ENCODE peak calls at places on chromosomes 6 and 20, in nine cellular contexts. U is H1, J is K562, P is spleen, Y is upper lobe of left lung, C is sigmoid colon, D is stomach, L is endothelial cell of umbilical vein, E is GM23338. T is an unnamed sample.

GRCh38 chr6:42199106-42199981 is 4.6 kb upstream of the GUCA1B start:
- DNase-seq in U (no peak), J (peak; percentile 94), P (no peak), Y (no peak), C (no peak), D (no peak), L (no peak), E (no peak), T (no peak)

GRCh38 chr6:151506761-151507160 is 12.9 kb downstream of the CCDC170 start:
- DNase-seq in U (no peak), J (no peak), P (no peak), Y (no peak), C (no peak), D (no peak), L (no peak), E (no peak), T (no peak)

GRCh38 chr6:146950351-146950835 is 253.8 kb upstream of the STXBP5 start:
- DNase-seq in U (no peak), J (peak; percentile 50), P (no peak), Y (no peak), C (no peak), D (no peak), L (peak; percentile 57), E (no peak), T (no peak)

GRCh38 chr20:32626859-32627636 is 41.9 kb upstream of the NOL4L start:
- DNase-seq in U (no peak), J (no peak), P (peak; percentile 79), Y (peak; percentile 84), C (no peak), D (peak; percentile 61), L (no peak), E (no peak), T (no peak)

GRCh38 chr20:61192254-61192950 is 59.7 kb upstream of the CDH4 start:
- DNase-seq in U (no peak), J (no peak), P (no peak), Y (peak; percentile 33), C (no peak), D (no peak), L (no peak), E (no peak), T (no peak)

GRCh38 chr6:18080544-18080943 is 41.9 kb downstream of the NHLRC1 start:
- DNase-seq in U (no peak), J (no peak), P (no peak), Y (no peak), C (no peak), D (no peak), L (no peak), E (no peak), T (no peak)

GRCh38 chr20:24491043-24491756 is 21.8 kb downstream of the SYNDIG1 start:
- DNase-seq in U (no peak), J (no peak), P (peak; percentile 55), Y (no peak), C (peak; percentile 42), D (no peak), L (no peak), E (no peak), T (peak; percentile 60)

GRCh38 chr6:75283907-75284284 is 696 bp downstream of the TMEM30A start:
- DNase-seq in U (no peak), J (no peak), P (peak; percentile 53), Y (no peak), C (no peak), D (no peak), L (no peak), E (no peak), T (no peak)

GRCh38 chr20:1186367-1186991 is 1.7 kb upstream of the TMEM74B start:
- DNase-seq in U (no peak), J (no peak), P (no peak), Y (no peak), C (no peak), D (no peak), L (no peak), E (no peak), T (no peak)

DNA sequence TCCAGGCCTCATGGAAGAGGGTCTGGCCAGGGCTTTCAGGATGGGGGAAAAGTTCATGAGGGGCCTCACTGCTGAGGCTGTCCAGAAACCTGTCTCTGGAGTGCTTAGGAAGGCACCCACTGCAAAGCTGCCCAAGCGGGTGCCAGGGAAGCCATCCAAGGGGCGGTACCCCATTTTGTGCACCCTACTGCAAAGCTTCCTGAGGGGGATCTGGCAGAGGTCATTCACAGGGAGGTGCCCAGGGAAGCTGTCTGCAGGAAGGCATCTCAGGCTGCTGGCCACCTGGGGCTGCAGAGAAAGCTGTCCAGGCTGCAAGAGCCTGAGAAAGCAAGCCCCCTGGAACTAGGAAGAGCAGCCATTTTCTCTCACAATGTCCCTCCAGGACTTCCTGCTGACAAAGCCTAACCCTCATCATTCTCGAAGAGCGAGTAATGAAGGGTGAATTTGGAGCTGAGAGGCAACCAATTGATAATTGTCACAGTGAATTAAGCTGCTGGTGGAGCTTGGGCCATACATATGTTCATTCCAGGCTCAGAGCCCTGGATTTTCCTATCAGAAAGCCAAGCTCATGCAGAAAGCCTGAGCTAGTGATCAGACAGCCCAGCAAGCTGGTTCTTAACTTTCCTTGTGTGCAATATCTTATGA is 62.1 kb upstream of the SLC22A16 start:
- DNase-seq in U (peak; percentile 39), J (no peak), P (no peak), Y (no peak), C (no peak), D (no peak), L (no peak), E (no peak), T (no peak)
- H3K4me1 ChIP-seq in U (no peaks in the 10 kb centered on the region), J (peaks cover 3% of the 10 kb centered on the region), P (peaks cover 3% of the 10 kb centered on the region), Y (peaks cover 10% of the 10 kb centered on the region), C (no peaks in the 10 kb centered on the region), D (no peaks in the 10 kb centered on the region), L (peaks cover 10% of the 10 kb centered on the region), E (no peaks in the 10 kb centered on the region), T (peaks cover 36% of the 10 kb centered on the region)

DNA sequence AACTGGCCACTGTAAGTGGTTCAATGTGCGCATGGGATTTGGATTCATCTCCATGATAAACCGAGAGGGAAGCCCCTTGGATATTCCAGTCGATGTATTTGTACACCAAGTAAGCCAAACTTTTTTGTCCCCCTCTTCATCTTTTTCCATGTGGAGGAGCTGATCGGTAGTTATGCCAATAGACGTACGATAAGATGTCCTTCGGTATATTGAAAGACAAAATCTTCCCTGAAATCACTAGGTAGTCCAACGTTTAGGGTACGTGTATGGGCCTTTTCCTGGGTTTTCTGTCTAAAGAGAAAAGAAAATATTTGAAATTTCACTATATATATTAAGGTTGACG is 1.2 kb downstream of the LIN28B start:
- DNase-seq in U (no peak), J (no peak), P (no peak), Y (no peak), C (no peak), D (no peak), L (no peak), E (no peak), T (no peak)
- H3K4me3 ChIP-seq in U (peak overlapping the region; percentile 92), J (peak overlapping the region; percentile 56), P (no peak overlapping the region), Y (no peak overlapping the region), C (no peak overlapping the region), D (no peak overlapping the region), L (no peak overlapping the region), E (peak overlapping the region; percentile 57), T (no peak overlapping the region)

GRCh38 chr6:149897015-149897697 is 757 bp downstream of the RAET1E start:
- DNase-seq in U (no peak), J (no peak), P (peak; percentile 69), Y (no peak), C (peak; percentile 96), D (peak; percentile 78), L (peak; percentile 11), E (no peak), T (peak; percentile 96)
- TF ChIP-seq POLR2AphosphoS5 in U (no peak), J (no peak), P (no peak), Y (peak; percentile 32), C (peak; percentile 32), D (peak; percentile 74), L (no peak), E (no peak), T (peak; percentile 75)

DNA sequence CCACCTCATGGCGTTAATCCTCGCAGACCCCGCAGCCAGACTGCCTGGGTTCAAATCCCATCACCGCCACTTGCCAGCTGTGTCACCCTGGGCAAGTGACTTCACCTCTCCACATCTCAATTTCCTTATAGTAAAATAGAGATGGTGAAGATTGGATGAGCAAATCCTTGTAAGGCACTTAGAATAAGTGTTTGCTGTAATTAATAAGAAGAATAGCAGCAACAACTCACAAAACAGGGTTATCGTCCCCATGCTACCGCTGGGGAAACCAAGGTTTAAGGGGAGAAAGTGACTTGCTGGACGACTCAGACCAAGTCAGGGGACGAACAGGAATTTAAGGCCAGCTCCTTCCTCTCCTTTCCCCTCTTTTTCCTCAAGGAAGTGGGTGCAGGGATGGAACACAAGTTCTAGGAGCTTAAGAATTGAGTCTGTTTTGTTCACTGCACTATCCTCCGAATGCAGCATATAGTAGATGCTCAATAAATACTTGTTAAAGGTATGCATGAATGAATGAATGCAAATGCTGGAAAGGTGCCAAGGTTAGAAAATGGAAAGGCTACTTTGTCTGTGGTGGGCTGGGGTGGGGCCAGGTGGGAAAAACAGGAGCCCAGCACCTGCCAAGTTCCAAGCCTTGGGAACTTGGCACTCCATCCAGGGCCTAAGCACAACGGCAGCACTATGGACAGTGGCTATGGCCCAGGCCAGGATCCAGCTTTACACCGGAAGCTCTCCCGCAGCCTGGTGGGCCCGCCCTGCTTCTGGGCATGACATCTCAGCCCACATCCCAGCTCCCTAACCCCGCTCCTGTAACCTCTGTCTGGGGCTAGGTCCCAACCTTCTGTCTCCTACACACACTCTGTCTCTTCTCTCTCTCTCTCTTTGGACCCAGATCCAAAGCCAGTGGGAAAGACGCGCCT is 4.9 kb upstream of the CDH22 start:
- DNase-seq in U (no peak), J (no peak), P (no peak), Y (no peak), C (no peak), D (no peak), L (no peak), E (no peak), T (no peak)
- H3K4me1 ChIP-seq in U (peaks cover 6% of the 10 kb centered on the region), J (peaks cover 21% of the 10 kb centered on the region), P (peaks cover 22% of the 10 kb centered on the region), Y (peaks cover 19% of the 10 kb centered on the region), C (peaks cover 16% of the 10 kb centered on the region), D (peaks cover 13% of the 10 kb centered on the region), L (no peaks in the 10 kb centered on the region), E (peaks cover 11% of the 10 kb centered on the region), T (peaks cover 15% of the 10 kb centered on the region)

DNA sequence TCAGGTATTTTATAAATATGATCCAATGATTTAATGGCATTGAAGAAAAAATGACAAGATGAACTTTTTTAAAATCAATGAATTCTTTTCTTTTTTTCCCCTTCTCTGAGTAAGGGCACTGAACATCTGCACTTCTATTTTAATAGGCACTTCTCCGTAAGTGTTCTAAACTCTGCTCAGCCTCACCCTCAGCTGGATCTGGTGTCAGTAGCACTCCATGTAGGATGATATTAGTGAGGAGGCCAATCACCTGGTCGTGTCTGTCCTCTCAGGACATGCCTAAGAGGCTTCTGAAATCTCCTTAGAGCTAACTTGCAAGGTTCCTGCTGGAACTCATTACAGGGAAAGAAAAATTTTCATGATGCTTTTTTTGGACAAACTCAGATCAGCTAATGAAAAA is 148.6 kb upstream of the MLIP start:
- DNase-seq in U (no peak), J (no peak), P (no peak), Y (no peak), C (no peak), D (no peak), L (no peak), E (no peak), T (no peak)
- H3K4me3 ChIP-seq in U (no peak overlapping the region), J (no peak overlapping the region), P (no peak overlapping the region), Y (no peak overlapping the region), C (no peak overlapping the region), D (no peak overlapping the region), L (no peak overlapping the region), E (no peak overlapping the region), T (no peak overlapping the region)

T was measured in vagina.